ENCODE peak calls at places on chromosomes 3 and 15, in four cellular contexts. H, C, R and D are unnamed samples.

GRCh38 chr3:55899887-55900286 is 412.8 kb upstream of the WNT5A start:
- DNase-seq in R (peak; percentile 9), H (peak; percentile 14), C (no peak), D (no peak)

GRCh38 chr3:4140921-4141320 is 162.2 kb upstream of the SETMAR start:
- DNase-seq in C (no peak), H (no peak), R (no peak), D (no peak)

GRCh38 chr3:194327030-194327413 is 24.1 kb downstream of the CPN2 start:
- DNase-seq in H (no peak), C (no peak), R (no peak), D (no peak)

GRCh38 chr15:75750261-75751050 is 37.8 kb upstream of the CSPG4 start:
- DNase-seq in H (no peak), R (no peak), C (no peak), D (no peak)

GRCh38 chr3:178479860-178480259 is 56.4 kb upstream of the KCNMB2 start:
- DNase-seq in R (no peak), H (no peak), C (no peak), D (no peak)

GRCh38 chr3:187665010-187665409 is 5.2 kb downstream of the SST start:
- DNase-seq in C (no peak), H (no peak), R (no peak), D (no peak)

GRCh38 chr3:150177673-150178378 is 207.1 kb upstream of the PFN2 start:
- DNase-seq in R (no peak), H (no peak), C (no peak), D (no peak)

GRCh38 chr3:6112546-6112945 is 748.4 kb upstream of the GRM7 start:
- DNase-seq in H (no peak), C (no peak), R (no peak), D (no peak)

GRCh38 chr15:68995754-68996141 is 18.7 kb upstream of the NOX5 start:
- DNase-seq in C (no peak), R (no peak), H (no peak), D (no peak)

GRCh38 chr3:159726231-159726964 is 262.2 kb upstream of the IL12A start:
- DNase-seq in H (no peak), R (no peak), C (no peak), D (no peak)

GRCh38 chr3:70742081-70742480 is 429.6 kb upstream of the MDFIC2 start:
- DNase-seq in C (no peak), H (no peak), R (no peak), D (no peak)

GRCh38 chr3:112651516-112651915 is 10.6 kb upstream of the CCDC80 start:
- DNase-seq in C (no peak), H (no peak), R (no peak), D (no peak)

GRCh38 chr3:52851348-52851747 is 16.5 kb upstream of the MUSTN1 start:
- DNase-seq in H (peak; percentile 58), R (peak; percentile 70), C (peak; percentile 87), D (peak; percentile 53)

GRCh38 chr3:178352300-178353021 is 183.8 kb upstream of the KCNMB2 start:
- DNase-seq in R (no peak), H (no peak), C (no peak), D (peak; percentile 13)

GRCh38 chr3:191240432-191240831 is 41.4 kb downstream of the OSTN start:
- DNase-seq in C (no peak), H (no peak), R (no peak), D (no peak)

GRCh38 chr15:82995938-82996337 is 9.9 kb downstream of the RAMAC start:
- DNase-seq in H (no peak), R (no peak), C (no peak), D (no peak)

GRCh38 chr15:27043770-27044169 is 72.8 kb downstream of the GABRG3 start:
- DNase-seq in R (no peak), H (no peak), C (no peak), D (no peak)

GRCh38 chr15:98150084-98150483 is 189.6 kb downstream of the ARRDC4 start:
- DNase-seq in R (no peak), H (no peak), C (no peak), D (no peak)
- TF ChIP-seq JUND in R (no peak), H (no peak), C (no peak), D (no peak)

GRCh38 chr3:27628029-27628750 is 93.9 kb downstream of the EOMES start:
- DNase-seq in C (no peak), R (no peak), H (no peak), D (no peak)

GRCh38 chr3:27629381-27629780 is 92.7 kb downstream of the EOMES start:
- DNase-seq in C (peak; percentile 32), H (no peak), R (no peak), D (no peak)

GRCh38 chr3:27633224-27633545 is 88.9 kb downstream of the EOMES start:
- DNase-seq in C (no peak), H (peak; percentile 3), R (no peak), D (no peak)

GRCh38 chr3:27632431-27633223 is 89.5 kb downstream of the EOMES start:
- DNase-seq in H (peak; percentile 27), R (no peak), C (peak; percentile 30), D (peak; percentile 31)

DNA sequence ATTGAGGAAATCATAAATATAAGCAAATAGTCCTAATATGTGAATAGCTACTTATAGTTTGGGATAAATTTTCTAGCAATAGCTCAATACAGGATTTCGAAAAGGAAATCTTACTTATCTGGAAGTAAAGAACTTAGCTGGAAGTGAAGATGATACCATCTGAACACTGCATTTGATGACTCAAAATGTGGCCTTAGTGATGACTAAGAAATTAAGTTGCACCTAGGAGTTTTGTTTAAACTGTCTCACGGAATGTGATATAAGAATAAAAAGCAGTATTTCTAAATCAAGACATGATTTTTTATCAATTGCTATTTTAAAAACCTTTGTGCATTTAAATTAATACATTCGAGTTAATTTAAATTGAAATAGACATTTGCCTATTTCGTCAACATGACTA is 91.2 kb downstream of the EOMES start:
- DNase-seq in C (no peak), H (no peak), R (no peak), D (no peak)
- TF ChIP-seq RFX5 in C (no peak), H (no peak), R (no peak), D (no peak)

GRCh38 chr15:61659571-61660190 is 400.6 kb downstream of the VPS13C start:
- DNase-seq in R (no peak), H (no peak), C (no peak), D (no peak)
- TF ChIP-seq JUND in R (no peak), H (no peak), C (no peak), D (no peak)

GRCh38 chr3:123883656-123884257 is 375 bp downstream of the MYLK start:
- DNase-seq in C (no peak), H (no peak), R (no peak), D (peak; percentile 72)
- TF ChIP-seq RFX5 in C (no peak), H (no peak), R (no peak), D (no peak)

GRCh38 chr15:41981373-41982132 is 9.2 kb upstream of the EHD4 start:
- DNase-seq in H (no peak), C (no peak), R (peak; percentile 48), D (no peak)
- TF ChIP-seq JUND in H (no peak), C (no peak), R (peak; percentile 58), D (no peak)

DNA sequence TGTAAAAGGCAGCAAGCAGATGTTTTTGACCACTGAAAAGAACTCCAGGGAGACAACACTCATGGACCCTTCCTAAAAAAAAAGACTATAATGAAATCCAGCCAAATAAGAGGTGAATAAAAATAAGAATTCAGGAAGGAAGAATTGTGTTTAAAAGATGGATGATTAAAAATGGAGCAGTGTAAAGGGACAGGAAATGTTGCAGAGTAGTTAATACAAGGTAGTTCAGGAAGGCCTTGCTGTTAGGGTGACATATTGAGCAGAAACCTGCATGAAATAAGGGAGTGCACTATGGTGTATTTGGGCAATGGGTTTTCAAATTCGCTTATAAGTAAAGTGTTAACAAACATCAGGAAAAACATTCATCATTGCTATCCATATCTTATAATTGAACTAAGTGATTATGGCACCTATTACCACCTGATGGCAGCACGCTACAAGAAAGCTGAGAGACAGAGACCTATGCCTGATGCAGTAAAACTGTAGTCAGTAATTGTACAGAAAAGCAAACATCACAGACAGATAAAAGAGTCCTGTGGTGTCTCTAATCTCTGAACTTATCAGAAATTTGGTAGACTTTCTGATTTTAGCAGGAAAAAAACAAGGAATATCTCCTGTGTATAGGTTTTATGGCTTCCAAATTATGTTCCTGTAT is 5.8 kb upstream of the DBR1 start:
- DNase-seq in R (peak; percentile 28), H (peak; percentile 50), C (peak; percentile 30), D (no peak)
- TF ChIP-seq RFX5 in R (no peak), H (no peak), C (no peak), D (no peak)

GRCh38 chr3:114469070-114469469 is 175.2 kb downstream of the TIGIT start:
- DNase-seq in C (no peak), R (no peak), H (no peak), D (no peak)

GRCh38 chr3:114464548-114464947 is 170.7 kb downstream of the TIGIT start:
- DNase-seq in R (no peak), C (no peak), H (no peak), D (no peak)

GRCh38 chr3:114466251-114466650 is 172.4 kb downstream of the TIGIT start:
- DNase-seq in H (peak; percentile 7), R (no peak), C (no peak), D (no peak)

GRCh38 chr3:114462750-114463149 is 168.9 kb downstream of the TIGIT start:
- DNase-seq in R (no peak), C (no peak), H (no peak), D (no peak)

GRCh38 chr3:114466816-114467215 is 173.0 kb downstream of the TIGIT start:
- DNase-seq in R (no peak), C (no peak), H (peak; percentile 7), D (no peak)
- TF ChIP-seq JUND in R (no peak), C (no peak), H (no peak), D (no peak)